ENCODE peak calls at places on chromosomes 13 and 19, in seven cellular contexts. One of them, this sample, is unnamed. For H3K36me3 and H3K4me1, the result is how much of the 10 kb centered on the place peaks cover.

GRCh38 chr19:47284324-47284899 is 9.7 kb downstream of the INAFM1 start:
- DNase-seq in GM23248: peak
- DNase-seq in left ventricle myocardium inferior: no peak
- DNase-seq in left lung: no peak
- DNase-seq in pancreas: peak
- DNase-seq in psoas muscle: no peak
- DNase-seq in stomach: no peak
- DNase-seq in this sample: no peak

GRCh38 chr13:30776661-30777060 is 41.3 kb downstream of the ALOX5AP start:
- DNase-seq in pancreas: no peak
- DNase-seq in GM23248: no peak
- DNase-seq in psoas muscle: no peak
- DNase-seq in left ventricle myocardium inferior: no peak
- DNase-seq in stomach: no peak
- DNase-seq in left lung: no peak
- DNase-seq in this sample: no peak

GRCh38 chr19:50705422-50706019 is 14.1 kb downstream of the SHANK1 start:
- DNase-seq in stomach: no peak
- DNase-seq in GM23248: peak
- DNase-seq in pancreas: no peak
- DNase-seq in left lung: no peak
- DNase-seq in left ventricle myocardium inferior: no peak
- DNase-seq in psoas muscle: no peak
- DNase-seq in this sample: no peak

GRCh38 chr13:108272333-108272732 is 2.8 kb downstream of the TNFSF13B start:
- DNase-seq in left lung: no peak
- DNase-seq in GM23248: peak
- DNase-seq in left ventricle myocardium inferior: no peak
- DNase-seq in stomach: no peak
- DNase-seq in pancreas: no peak
- DNase-seq in psoas muscle: no peak
- DNase-seq in this sample: no peak

GRCh38 chr19:17079710-17080440 is 4.3 kb downstream of the MYO9B start:
- DNase-seq in stomach: peak
- DNase-seq in left lung: no peak
- DNase-seq in psoas muscle: peak
- DNase-seq in pancreas: no peak
- DNase-seq in left ventricle myocardium inferior: peak
- DNase-seq in GM23248: peak
- DNase-seq in this sample: peak

GRCh38 chr19:14366529-14366928 is 14.7 kb upstream of the ADGRE5 start:
- DNase-seq in GM23248: peak
- DNase-seq in psoas muscle: peak
- DNase-seq in stomach: peak
- DNase-seq in left ventricle myocardium inferior: peak
- DNase-seq in pancreas: peak
- DNase-seq in left lung: peak
- DNase-seq in this sample: peak

GRCh38 chr13:31267126-31267784 is 67.5 kb downstream of the B3GLCT start:
- DNase-seq in left lung: no peak
- DNase-seq in pancreas: no peak
- DNase-seq in stomach: no peak
- DNase-seq in psoas muscle: no peak
- DNase-seq in left ventricle myocardium inferior: no peak
- DNase-seq in GM23248: no peak
- DNase-seq in this sample: no peak

GRCh38 chr13:111230385-111230930 is 90.0 kb upstream of the TEX29 start:
- DNase-seq in pancreas: no peak
- DNase-seq in psoas muscle: no peak
- DNase-seq in left lung: no peak
- DNase-seq in left ventricle myocardium inferior: no peak
- DNase-seq in stomach: no peak
- DNase-seq in GM23248: no peak
- DNase-seq in this sample: no peak

GRCh38 chr13:33761744-33762143 is 56.2 kb upstream of the RFC3 start:
- DNase-seq in stomach: no peak
- DNase-seq in GM23248: peak
- DNase-seq in left ventricle myocardium inferior: no peak
- DNase-seq in psoas muscle: no peak
- DNase-seq in pancreas: no peak
- DNase-seq in left lung: no peak
- DNase-seq in this sample: no peak

GRCh38 chr13:56352901-56353300 is 787.8 kb upstream of the PRR20A start:
- DNase-seq in stomach: no peak
- DNase-seq in pancreas: no peak
- DNase-seq in left ventricle myocardium inferior: no peak
- DNase-seq in left lung: no peak
- DNase-seq in GM23248: no peak
- DNase-seq in psoas muscle: no peak
- DNase-seq in this sample: no peak

GRCh38 chr19:46713781-46714522 is 3.0 kb downstream of the PRKD2 start:
- DNase-seq in left lung: peak
- DNase-seq in GM23248: peak
- DNase-seq in psoas muscle: peak
- DNase-seq in left ventricle myocardium inferior: peak
- DNase-seq in stomach: peak
- DNase-seq in pancreas: peak
- DNase-seq in this sample: peak

GRCh38 chr13:88622362-88622973 is 951.3 kb downstream of the SLITRK5 start:
- DNase-seq in left ventricle myocardium inferior: no peak
- DNase-seq in left lung: no peak
- DNase-seq in psoas muscle: no peak
- DNase-seq in stomach: no peak
- DNase-seq in pancreas: no peak
- DNase-seq in GM23248: no peak
- DNase-seq in this sample: no peak

GRCh38 chr13:98261165-98261672 is 84.2 kb upstream of the RNF113B start:
- DNase-seq in pancreas: no peak
- DNase-seq in psoas muscle: no peak
- DNase-seq in left ventricle myocardium inferior: no peak
- DNase-seq in stomach: no peak
- DNase-seq in GM23248: no peak
- DNase-seq in left lung: no peak
- DNase-seq in this sample: no peak

GRCh38 chr13:28463481-28463880 is 31.4 kb downstream of the FLT1 start:
- DNase-seq in GM23248: no peak
- DNase-seq in stomach: no peak
- DNase-seq in left lung: no peak
- DNase-seq in left ventricle myocardium inferior: no peak
- DNase-seq in pancreas: no peak
- DNase-seq in psoas muscle: no peak
- DNase-seq in this sample: no peak

GRCh38 chr13:39887424-39887823 is 232.0 kb downstream of the COG6 start:
- DNase-seq in left ventricle myocardium inferior: no peak
- DNase-seq in pancreas: no peak
- DNase-seq in stomach: no peak
- DNase-seq in GM23248: peak
- DNase-seq in left lung: no peak
- DNase-seq in psoas muscle: no peak
- DNase-seq in this sample: no peak

GRCh38 chr19:10915511-10916091 is 12.8 kb downstream of the YIPF2 start:
- DNase-seq in left ventricle myocardium inferior: no peak
- DNase-seq in left lung: no peak
- DNase-seq in psoas muscle: peak
- DNase-seq in stomach: peak
- DNase-seq in GM23248: peak
- DNase-seq in pancreas: no peak
- DNase-seq in this sample: no peak

GRCh38 chr13:51781246-51782022 is 22.5 kb downstream of the DHRS12 start:
- DNase-seq in psoas muscle: peak
- DNase-seq in GM23248: peak
- DNase-seq in left lung: no peak
- DNase-seq in pancreas: peak
- DNase-seq in left ventricle myocardium inferior: no peak
- DNase-seq in stomach: peak
- DNase-seq in this sample: no peak

GRCh38 chr19:45340899-45341453 is 426 bp downstream of the KLC3 start:
- DNase-seq in psoas muscle: no peak
- DNase-seq in left ventricle myocardium inferior: no peak
- DNase-seq in GM23248: peak
- DNase-seq in left lung: no peak
- DNase-seq in stomach: no peak
- DNase-seq in pancreas: no peak
- DNase-seq in this sample: no peak

GRCh38 chr13:32179708-32180107 is 135.5 kb downstream of the ZAR1L start:
- DNase-seq in psoas muscle: no peak
- DNase-seq in pancreas: no peak
- DNase-seq in stomach: no peak
- DNase-seq in left ventricle myocardium inferior: no peak
- DNase-seq in left lung: no peak
- DNase-seq in GM23248: no peak
- DNase-seq in this sample: no peak

GRCh38 chr19:4172861-4173473 is 9.4 kb downstream of the SIRT6 start:
- DNase-seq in GM23248: peak
- DNase-seq in pancreas: peak
- DNase-seq in stomach: peak
- DNase-seq in left ventricle myocardium inferior: peak
- DNase-seq in left lung: peak
- DNase-seq in psoas muscle: peak
- DNase-seq in this sample: peak

GRCh38 chr13:98482476-98483444 is 94.1 kb downstream of the STK24 start:
- DNase-seq in left ventricle myocardium inferior: peak
- DNase-seq in pancreas: peak
- DNase-seq in left lung: peak
- DNase-seq in GM23248: peak
- DNase-seq in stomach: peak
- DNase-seq in psoas muscle: peak
- DNase-seq in this sample: peak

GRCh38 chr13:40666905-40667621 is 622 bp upstream of the FOXO1 start:
- DNase-seq in psoas muscle: peak
- DNase-seq in pancreas: peak
- DNase-seq in GM23248: peak
- DNase-seq in left ventricle myocardium inferior: peak
- DNase-seq in stomach: peak
- DNase-seq in left lung: peak
- DNase-seq in this sample: peak

GRCh38 chr13:29621401-29621800 is 25.9 kb upstream of the SLC7A1 start:
- DNase-seq in pancreas: no peak
- DNase-seq in GM23248: peak
- DNase-seq in psoas muscle: no peak
- DNase-seq in left ventricle myocardium inferior: no peak
- DNase-seq in left lung: no peak
- DNase-seq in stomach: no peak
- DNase-seq in this sample: no peak

GRCh38 chr19:19649580-19649995 is 6.1 kb upstream of the GMIP start:
- DNase-seq in stomach: no peak
- DNase-seq in GM23248: no peak
- DNase-seq in left ventricle myocardium inferior: no peak
- DNase-seq in pancreas: no peak
- DNase-seq in psoas muscle: no peak
- DNase-seq in left lung: no peak
- DNase-seq in this sample: no peak

GRCh38 chr19:19649159-19649558 is 5.7 kb upstream of the GMIP start:
- DNase-seq in pancreas: no peak
- DNase-seq in left lung: no peak
- DNase-seq in stomach: no peak
- DNase-seq in psoas muscle: no peak
- DNase-seq in left ventricle myocardium inferior: no peak
- DNase-seq in GM23248: peak
- DNase-seq in this sample: no peak

GRCh38 chr19:19650331-19650730 is 6.9 kb upstream of the GMIP start:
- DNase-seq in left lung: no peak
- DNase-seq in GM23248: no peak
- DNase-seq in psoas muscle: no peak
- DNase-seq in pancreas: no peak
- DNase-seq in left ventricle myocardium inferior: no peak
- DNase-seq in stomach: no peak
- DNase-seq in this sample: no peak

GRCh38 chr19:19645233-19645870 is 1.9 kb upstream of the GMIP start:
- DNase-seq in stomach: no peak
- DNase-seq in pancreas: no peak
- DNase-seq in left ventricle myocardium inferior: no peak
- DNase-seq in left lung: no peak
- DNase-seq in GM23248: no peak
- DNase-seq in psoas muscle: no peak
- DNase-seq in this sample: no peak

GRCh38 chr19:19647037-19647835 is 3.8 kb upstream of the GMIP start:
- DNase-seq in left ventricle myocardium inferior: no peak
- DNase-seq in stomach: no peak
- DNase-seq in pancreas: no peak
- DNase-seq in psoas muscle: no peak
- DNase-seq in GM23248: no peak
- DNase-seq in left lung: no peak
- DNase-seq in this sample: no peak
- H3K36me3 ChIP-seq in left ventricle myocardium inferior: half or more
- H3K36me3 ChIP-seq in stomach: half or more
- H3K36me3 ChIP-seq in pancreas: under half
- H3K36me3 ChIP-seq in psoas muscle: under half
- H3K36me3 ChIP-seq in GM23248: under half
- H3K36me3 ChIP-seq in left lung: under half
- H3K36me3 ChIP-seq in this sample: under half

DNA sequence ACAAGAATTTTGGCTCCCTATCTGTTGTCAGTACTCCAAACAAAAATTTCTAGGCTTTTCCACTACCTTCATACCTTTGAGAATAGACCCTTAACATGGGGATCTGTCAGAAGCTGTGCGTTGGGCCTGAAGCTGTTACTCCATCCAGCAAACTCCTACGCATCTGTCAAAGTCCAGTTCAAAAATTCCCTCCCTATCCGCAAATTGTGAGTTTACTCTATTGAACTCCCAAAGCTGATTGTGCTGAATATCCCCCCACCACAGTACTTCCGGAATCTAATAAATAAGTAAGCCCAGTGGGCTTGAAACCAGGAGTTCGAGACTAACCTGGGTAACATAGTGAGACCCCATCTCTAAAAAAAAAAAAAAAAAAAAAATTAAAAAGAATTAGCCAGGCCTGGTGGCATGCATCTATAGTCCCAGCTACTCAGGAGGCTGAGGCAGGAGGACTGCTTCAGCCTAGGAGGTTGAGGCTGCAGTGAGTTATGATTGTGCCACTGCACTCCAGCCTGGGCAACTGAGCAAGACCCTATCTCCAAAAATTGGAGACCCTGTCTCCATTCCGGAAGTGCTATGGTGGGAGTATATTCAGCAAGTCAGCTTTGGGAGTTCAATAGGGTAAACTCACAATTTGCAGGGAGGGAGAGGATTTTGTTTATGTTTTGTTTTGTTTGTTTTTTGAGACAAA is 930 bp upstream of the FBN3 start:
- DNase-seq in left lung: no peak
- DNase-seq in stomach: no peak
- DNase-seq in pancreas: no peak
- DNase-seq in GM23248: no peak
- DNase-seq in psoas muscle: no peak
- DNase-seq in left ventricle myocardium inferior: no peak
- DNase-seq in this sample: no peak
- H3K27ac ChIP-seq in left lung: no peak
- H3K27ac ChIP-seq in stomach: no peak
- H3K27ac ChIP-seq in pancreas: no peak
- H3K27ac ChIP-seq in GM23248: no peak
- H3K27ac ChIP-seq in psoas muscle: no peak
- H3K27ac ChIP-seq in left ventricle myocardium inferior: no peak
- H3K27ac ChIP-seq in this sample: no peak

GRCh38 chr19:460877-461609 is at the start of gene SHC2:
- DNase-seq in left lung: no peak
- DNase-seq in stomach: peak
- DNase-seq in psoas muscle: no peak
- DNase-seq in pancreas: peak
- DNase-seq in left ventricle myocardium inferior: peak
- DNase-seq in GM23248: no peak
- DNase-seq in this sample: no peak
- H3K4me1 ChIP-seq in left lung: under half
- H3K4me1 ChIP-seq in stomach: under half
- H3K4me1 ChIP-seq in psoas muscle: under half
- H3K4me1 ChIP-seq in pancreas: under half
- H3K4me1 ChIP-seq in left ventricle myocardium inferior: under half
- H3K4me1 ChIP-seq in GM23248: under half
- H3K4me1 ChIP-seq in this sample: under half

GRCh38 chr13:110163020-110163658 is 143.8 kb downstream of the COL4A1 start:
- DNase-seq in GM23248: no peak
- DNase-seq in stomach: no peak
- DNase-seq in psoas muscle: no peak
- DNase-seq in left lung: no peak
- DNase-seq in pancreas: no peak
- DNase-seq in left ventricle myocardium inferior: no peak
- DNase-seq in this sample: no peak
- H3K36me3 ChIP-seq in GM23248: under half
- H3K36me3 ChIP-seq in stomach: half or more
- H3K36me3 ChIP-seq in psoas muscle: under half
- H3K36me3 ChIP-seq in left lung: under half
- H3K36me3 ChIP-seq in pancreas: under half
- H3K36me3 ChIP-seq in left ventricle myocardium inferior: half or more
- H3K36me3 ChIP-seq in this sample: under half

This sample was measured in right lobe of liver.